ENCODE peak calls at places on chromosome 21, in five cellular contexts. One of them, this sample, is unnamed.

GRCh38 chr21:41678944-41679343 is 87.9 kb downstream of the RIPK4 start:
- DNase-seq in cardiac muscle cell: peak; percentile 92
- DNase-seq in stimulated activated CD4-positive, alpha-beta T cell treated with anti-CD3 and anti-CD28 coated beads, Interleukin-4, amount 100 ng/mL, for 48 hours: no peak
- DNase-seq in NCI-H1092: peak; percentile 67
- DNase-seq in aorta: peak; percentile 93
- DNase-seq in this sample: no peak

GRCh38 chr21:44920694-44921604 is at the start of gene ITGB2:
- DNase-seq in cardiac muscle cell: no peak
- DNase-seq in stimulated activated CD4-positive, alpha-beta T cell treated with anti-CD3 and anti-CD28 coated beads, Interleukin-4, amount 100 ng/mL, for 48 hours: peak; percentile 54
- DNase-seq in NCI-H1092: no peak
- DNase-seq in aorta: no peak
- DNase-seq in this sample: no peak

GRCh38 chr21:15688016-15688415 is 41.8 kb upstream of the USP25 start:
- DNase-seq in cardiac muscle cell: no peak
- DNase-seq in stimulated activated CD4-positive, alpha-beta T cell treated with anti-CD3 and anti-CD28 coated beads, Interleukin-4, amount 100 ng/mL, for 48 hours: no peak
- DNase-seq in NCI-H1092: no peak
- DNase-seq in aorta: no peak
- DNase-seq in this sample: no peak

GRCh38 chr21:34536820-34537219 is 24.8 kb upstream of the KCNE1 start:
- DNase-seq in cardiac muscle cell: no peak
- DNase-seq in stimulated activated CD4-positive, alpha-beta T cell treated with anti-CD3 and anti-CD28 coated beads, Interleukin-4, amount 100 ng/mL, for 48 hours: no peak
- DNase-seq in NCI-H1092: no peak
- DNase-seq in aorta: no peak
- DNase-seq in this sample: no peak

GRCh38 chr21:46067505-46068201 is 30.3 kb upstream of the COL6A2 start:
- DNase-seq in cardiac muscle cell: no peak
- DNase-seq in stimulated activated CD4-positive, alpha-beta T cell treated with anti-CD3 and anti-CD28 coated beads, Interleukin-4, amount 100 ng/mL, for 48 hours: no peak
- DNase-seq in NCI-H1092: no peak
- DNase-seq in aorta: peak; percentile 69
- DNase-seq in this sample: no peak

GRCh38 chr21:42455196-42455595 is 40.8 kb downstream of the RSPH1 start:
- DNase-seq in cardiac muscle cell: no peak
- DNase-seq in stimulated activated CD4-positive, alpha-beta T cell treated with anti-CD3 and anti-CD28 coated beads, Interleukin-4, amount 100 ng/mL, for 48 hours: no peak
- DNase-seq in NCI-H1092: no peak
- DNase-seq in aorta: no peak
- DNase-seq in this sample: no peak

GRCh38 chr21:39971961-39972360 is 104.7 kb downstream of the PCP4 start:
- DNase-seq in cardiac muscle cell: no peak
- DNase-seq in stimulated activated CD4-positive, alpha-beta T cell treated with anti-CD3 and anti-CD28 coated beads, Interleukin-4, amount 100 ng/mL, for 48 hours: no peak
- DNase-seq in NCI-H1092: no peak
- DNase-seq in aorta: no peak
- DNase-seq in this sample: no peak

GRCh38 chr21:32771134-32771523 is 426 bp downstream of the PAXBP1 start:
- DNase-seq in cardiac muscle cell: peak; percentile 80
- DNase-seq in stimulated activated CD4-positive, alpha-beta T cell treated with anti-CD3 and anti-CD28 coated beads, Interleukin-4, amount 100 ng/mL, for 48 hours: peak; percentile 27
- DNase-seq in NCI-H1092: peak; percentile 39
- DNase-seq in aorta: peak; percentile 84
- DNase-seq in this sample: no peak

GRCh38 chr21:45885597-45885929 is 96.0 kb upstream of the COL6A1 start:
- DNase-seq in cardiac muscle cell: no peak
- DNase-seq in stimulated activated CD4-positive, alpha-beta T cell treated with anti-CD3 and anti-CD28 coated beads, Interleukin-4, amount 100 ng/mL, for 48 hours: no peak
- DNase-seq in NCI-H1092: no peak
- DNase-seq in aorta: no peak
- DNase-seq in this sample: no peak

GRCh38 chr21:15506086-15506485 is 223.7 kb upstream of the USP25 start:
- DNase-seq in cardiac muscle cell: no peak
- DNase-seq in stimulated activated CD4-positive, alpha-beta T cell treated with anti-CD3 and anti-CD28 coated beads, Interleukin-4, amount 100 ng/mL, for 48 hours: no peak
- DNase-seq in NCI-H1092: no peak
- DNase-seq in aorta: no peak
- DNase-seq in this sample: no peak

GRCh38 chr21:45872471-45872870 is 109.1 kb upstream of the COL6A1 start:
- DNase-seq in cardiac muscle cell: no peak
- DNase-seq in stimulated activated CD4-positive, alpha-beta T cell treated with anti-CD3 and anti-CD28 coated beads, Interleukin-4, amount 100 ng/mL, for 48 hours: no peak
- DNase-seq in NCI-H1092: no peak
- DNase-seq in aorta: peak; percentile 23
- DNase-seq in this sample: no peak

GRCh38 chr21:34202553-34203332 is 129.4 kb downstream of the MRPS6 start:
- DNase-seq in cardiac muscle cell: peak; percentile 66
- DNase-seq in stimulated activated CD4-positive, alpha-beta T cell treated with anti-CD3 and anti-CD28 coated beads, Interleukin-4, amount 100 ng/mL, for 48 hours: no peak
- DNase-seq in NCI-H1092: no peak
- DNase-seq in aorta: peak; percentile 84
- DNase-seq in this sample: no peak

GRCh38 chr21:42040411-42041180 is 30.4 kb upstream of the ZBTB21 start:
- DNase-seq in cardiac muscle cell: no peak
- DNase-seq in stimulated activated CD4-positive, alpha-beta T cell treated with anti-CD3 and anti-CD28 coated beads, Interleukin-4, amount 100 ng/mL, for 48 hours: no peak
- DNase-seq in NCI-H1092: no peak
- DNase-seq in aorta: peak; percentile 81
- DNase-seq in this sample: no peak

GRCh38 chr21:46486481-46487000 is 27.9 kb downstream of the DIP2A start:
- DNase-seq in cardiac muscle cell: no peak
- DNase-seq in stimulated activated CD4-positive, alpha-beta T cell treated with anti-CD3 and anti-CD28 coated beads, Interleukin-4, amount 100 ng/mL, for 48 hours: no peak
- DNase-seq in NCI-H1092: no peak
- DNase-seq in aorta: no peak
- DNase-seq in this sample: peak; percentile 60

GRCh38 chr21:16082038-16082816 is 352.4 kb downstream of the USP25 start:
- DNase-seq in cardiac muscle cell: peak; percentile 59
- DNase-seq in stimulated activated CD4-positive, alpha-beta T cell treated with anti-CD3 and anti-CD28 coated beads, Interleukin-4, amount 100 ng/mL, for 48 hours: no peak
- DNase-seq in NCI-H1092: no peak
- DNase-seq in aorta: no peak
- DNase-seq in this sample: peak; percentile 29

GRCh38 chr21:34180406-34180805 is 107.0 kb downstream of the MRPS6 start:
- DNase-seq in cardiac muscle cell: no peak
- DNase-seq in stimulated activated CD4-positive, alpha-beta T cell treated with anti-CD3 and anti-CD28 coated beads, Interleukin-4, amount 100 ng/mL, for 48 hours: no peak
- DNase-seq in NCI-H1092: no peak
- DNase-seq in aorta: no peak
- DNase-seq in this sample: no peak

GRCh38 chr21:46223217-46223616 is 5.4 kb downstream of the LSS start:
- DNase-seq in cardiac muscle cell: no peak
- DNase-seq in stimulated activated CD4-positive, alpha-beta T cell treated with anti-CD3 and anti-CD28 coated beads, Interleukin-4, amount 100 ng/mL, for 48 hours: no peak
- DNase-seq in NCI-H1092: no peak
- DNase-seq in aorta: no peak
- DNase-seq in this sample: no peak

GRCh38 chr21:43733529-43734071 is 14.7 kb downstream of the PDXK start:
- DNase-seq in cardiac muscle cell: no peak
- DNase-seq in stimulated activated CD4-positive, alpha-beta T cell treated with anti-CD3 and anti-CD28 coated beads, Interleukin-4, amount 100 ng/mL, for 48 hours: no peak
- DNase-seq in NCI-H1092: no peak
- DNase-seq in aorta: peak; percentile 78
- DNase-seq in this sample: peak; percentile 52

GRCh38 chr21:35371217-35371616 is 322.1 kb upstream of the RUNX1 start:
- DNase-seq in cardiac muscle cell: no peak
- DNase-seq in stimulated activated CD4-positive, alpha-beta T cell treated with anti-CD3 and anti-CD28 coated beads, Interleukin-4, amount 100 ng/mL, for 48 hours: no peak
- DNase-seq in NCI-H1092: no peak
- DNase-seq in aorta: no peak
- DNase-seq in this sample: no peak

GRCh38 chr21:38645282-38645681 is 147.0 kb upstream of the ERG start:
- DNase-seq in cardiac muscle cell: no peak
- DNase-seq in stimulated activated CD4-positive, alpha-beta T cell treated with anti-CD3 and anti-CD28 coated beads, Interleukin-4, amount 100 ng/mL, for 48 hours: no peak
- DNase-seq in NCI-H1092: no peak
- DNase-seq in aorta: no peak
- DNase-seq in this sample: no peak

GRCh38 chr21:45390831-45391742 is 13.9 kb upstream of the COL18A1 start:
- DNase-seq in cardiac muscle cell: no peak
- DNase-seq in stimulated activated CD4-positive, alpha-beta T cell treated with anti-CD3 and anti-CD28 coated beads, Interleukin-4, amount 100 ng/mL, for 48 hours: no peak
- DNase-seq in NCI-H1092: no peak
- DNase-seq in aorta: peak; percentile 57
- DNase-seq in this sample: no peak

GRCh38 chr21:25456672-25457071 is 150.6 kb downstream of the MRPL39 start:
- DNase-seq in cardiac muscle cell: no peak
- DNase-seq in stimulated activated CD4-positive, alpha-beta T cell treated with anti-CD3 and anti-CD28 coated beads, Interleukin-4, amount 100 ng/mL, for 48 hours: no peak
- DNase-seq in NCI-H1092: no peak
- DNase-seq in aorta: no peak
- DNase-seq in this sample: no peak

GRCh38 chr21:46428987-46429710 is 29.5 kb upstream of the DIP2A start:
- DNase-seq in cardiac muscle cell: no peak
- DNase-seq in stimulated activated CD4-positive, alpha-beta T cell treated with anti-CD3 and anti-CD28 coated beads, Interleukin-4, amount 100 ng/mL, for 48 hours: no peak
- DNase-seq in NCI-H1092: no peak
- DNase-seq in aorta: no peak
- DNase-seq in this sample: no peak

GRCh38 chr21:35352066-35352770 is 303.1 kb upstream of the RUNX1 start:
- DNase-seq in cardiac muscle cell: no peak
- DNase-seq in stimulated activated CD4-positive, alpha-beta T cell treated with anti-CD3 and anti-CD28 coated beads, Interleukin-4, amount 100 ng/mL, for 48 hours: no peak
- DNase-seq in NCI-H1092: no peak
- DNase-seq in aorta: no peak
- DNase-seq in this sample: no peak

GRCh38 chr21:28393279-28393678 is 599.4 kb downstream of the LTN1 start:
- DNase-seq in cardiac muscle cell: no peak
- DNase-seq in stimulated activated CD4-positive, alpha-beta T cell treated with anti-CD3 and anti-CD28 coated beads, Interleukin-4, amount 100 ng/mL, for 48 hours: no peak
- DNase-seq in NCI-H1092: no peak
- DNase-seq in aorta: no peak
- DNase-seq in this sample: no peak

GRCh38 chr21:31354122-31354521 is 10.1 kb upstream of the TIAM1 start:
- DNase-seq in cardiac muscle cell: no peak
- DNase-seq in stimulated activated CD4-positive, alpha-beta T cell treated with anti-CD3 and anti-CD28 coated beads, Interleukin-4, amount 100 ng/mL, for 48 hours: no peak
- DNase-seq in NCI-H1092: no peak
- DNase-seq in aorta: no peak
- DNase-seq in this sample: no peak

GRCh38 chr21:44539991-44540666 is at the start of gene KRTAP10-1:
- DNase-seq in cardiac muscle cell: no peak
- DNase-seq in stimulated activated CD4-positive, alpha-beta T cell treated with anti-CD3 and anti-CD28 coated beads, Interleukin-4, amount 100 ng/mL, for 48 hours: no peak
- DNase-seq in NCI-H1092: no peak
- DNase-seq in aorta: no peak
- DNase-seq in this sample: no peak

GRCh38 chr21:42674351-42674940 is 21.0 kb downstream of the PDE9A start:
- DNase-seq in cardiac muscle cell: peak; percentile 69
- DNase-seq in stimulated activated CD4-positive, alpha-beta T cell treated with anti-CD3 and anti-CD28 coated beads, Interleukin-4, amount 100 ng/mL, for 48 hours: no peak
- DNase-seq in NCI-H1092: peak; percentile 44
- DNase-seq in aorta: no peak
- DNase-seq in this sample: peak; percentile 32

GRCh38 chr21:36881223-36881622 is 85.2 kb downstream of the HLCS start:
- DNase-seq in cardiac muscle cell: no peak
- DNase-seq in stimulated activated CD4-positive, alpha-beta T cell treated with anti-CD3 and anti-CD28 coated beads, Interleukin-4, amount 100 ng/mL, for 48 hours: no peak
- DNase-seq in NCI-H1092: no peak
- DNase-seq in aorta: no peak
- DNase-seq in this sample: no peak

GRCh38 chr21:31335957-31336738 is 7.9 kb downstream of the TIAM1 start:
- DNase-seq in cardiac muscle cell: no peak
- DNase-seq in stimulated activated CD4-positive, alpha-beta T cell treated with anti-CD3 and anti-CD28 coated beads, Interleukin-4, amount 100 ng/mL, for 48 hours: no peak
- DNase-seq in NCI-H1092: no peak
- DNase-seq in aorta: no peak
- DNase-seq in this sample: peak; percentile 31

GRCh38 chr21:14321042-14321441 is 61.9 kb downstream of the HSPA13 start:
- DNase-seq in cardiac muscle cell: no peak
- DNase-seq in stimulated activated CD4-positive, alpha-beta T cell treated with anti-CD3 and anti-CD28 coated beads, Interleukin-4, amount 100 ng/mL, for 48 hours: no peak
- DNase-seq in NCI-H1092: no peak
- DNase-seq in aorta: no peak
- DNase-seq in this sample: no peak

GRCh38 chr21:42039470-42039901 is 29.3 kb upstream of the ZBTB21 start:
- DNase-seq in cardiac muscle cell: no peak
- DNase-seq in stimulated activated CD4-positive, alpha-beta T cell treated with anti-CD3 and anti-CD28 coated beads, Interleukin-4, amount 100 ng/mL, for 48 hours: no peak
- DNase-seq in NCI-H1092: no peak
- DNase-seq in aorta: peak; percentile 77
- DNase-seq in this sample: no peak

GRCh38 chr21:32135401-32136363 is 143.2 kb downstream of the MIS18A start:
- DNase-seq in cardiac muscle cell: no peak
- DNase-seq in stimulated activated CD4-positive, alpha-beta T cell treated with anti-CD3 and anti-CD28 coated beads, Interleukin-4, amount 100 ng/mL, for 48 hours: no peak
- DNase-seq in NCI-H1092: no peak
- DNase-seq in aorta: peak; percentile 77
- DNase-seq in this sample: peak; percentile 69

This sample was measured in NCI-H1694 treated with DMSO at 0.1 percent for 48 hours.